ENCODE peak calls at places on chromosomes 5 and 9, in six cellular contexts. R, S, O, L, E and C are unnamed samples.

GRCh38 chr9:137280478-137281344 is 3.2 kb downstream of the TOR4A start:
- DNase-seq in R (peak), S (no peak), O (no peak), L (peak), E (peak), C (peak)

GRCh38 chr5:643351-643801 is 31.2 kb downstream of the CEP72 start:
- DNase-seq in R (no peak), S (no peak), O (no peak), L (no peak), E (no peak), C (no peak)

GRCh38 chr5:53114988-53115387 is 5.4 kb upstream of the MOCS2 start:
- DNase-seq in R (peak), S (no peak), O (no peak), L (no peak), E (peak), C (no peak)

GRCh38 chr5:96538831-96539250 is 105.8 kb upstream of the PCSK1 start:
- DNase-seq in R (peak), S (no peak), O (no peak), L (no peak), E (no peak), C (no peak)

GRCh38 chr5:116084231-116084630 is 594 bp upstream of the COMMD10 start:
- DNase-seq in R (peak), S (peak), O (no peak), L (peak), E (peak), C (no peak)

GRCh38 chr5:178083942-178084341 is 29.4 kb upstream of the N4BP3 start:
- DNase-seq in R (no peak), S (no peak), O (no peak), L (no peak), E (no peak), C (no peak)

GRCh38 chr9:101333490-101333889 is 51.3 kb downstream of the BAAT start:
- DNase-seq in R (no peak), S (no peak), O (no peak), L (no peak), E (no peak), C (no peak)

GRCh38 chr5:145681686-145682085 is 153.5 kb downstream of the PRELID2 start:
- DNase-seq in R (peak), S (peak), O (no peak), L (peak), E (peak), C (peak)

GRCh38 chr5:59749782-59750520 is 143.6 kb downstream of the PDE4D start:
- DNase-seq in R (no peak), S (no peak), O (no peak), L (no peak), E (no peak), C (no peak)

GRCh38 chr9:128412120-128412790 is 8.4 kb upstream of the CERCAM start:
- DNase-seq in R (peak), S (peak), O (peak), L (peak), E (peak), C (peak)

GRCh38 chr9:37859043-37859442 is 44.9 kb downstream of the SLC25A51 start:
- DNase-seq in R (peak), S (no peak), O (no peak), L (no peak), E (no peak), C (no peak)

GRCh38 chr9:87250205-87250604 is 247.5 kb upstream of the DAPK1 start:
- DNase-seq in R (no peak), S (no peak), O (no peak), L (no peak), E (peak), C (no peak)

GRCh38 chr9:91727316-91727861 is 222.6 kb downstream of the ROR2 start:
- DNase-seq in R (peak), S (peak), O (peak), L (peak), E (peak), C (peak)

GRCh38 chr9:35162605-35163315 is 951 bp downstream of the UNC13B start:
- DNase-seq in R (no peak), S (no peak), O (no peak), L (no peak), E (peak), C (no peak)

GRCh38 chr5:76818844-76819831 is at the start of gene F2RL1:
- DNase-seq in R (peak), S (peak), O (peak), L (no peak), E (peak), C (peak)

GRCh38 chr5:16866220-16866619 is 69.9 kb downstream of the MYO10 start:
- DNase-seq in R (no peak), S (no peak), O (no peak), L (no peak), E (no peak), C (no peak)

GRCh38 chr5:109297900-109298299 is 111.9 kb downstream of the PJA2 start:
- DNase-seq in R (no peak), S (no peak), O (no peak), L (no peak), E (no peak), C (no peak)

GRCh38 chr5:109028608-109029299 is 281.1 kb downstream of the FER start:
- DNase-seq in R (no peak), S (no peak), O (no peak), L (no peak), E (no peak), C (no peak)

GRCh38 chr9:113205449-113206247 is 15.4 kb downstream of the FKBP15 start:
- DNase-seq in R (no peak), S (no peak), O (no peak), L (no peak), E (no peak), C (no peak)

GRCh38 chr5:140148508-140148907 is 22.8 kb downstream of the IGIP start:
- DNase-seq in R (no peak), S (no peak), O (no peak), L (no peak), E (peak), C (peak)

GRCh38 chr5:98927988-98928801 is 612 bp downstream of the CHD1 start:
- DNase-seq in R (peak), S (peak), O (peak), L (peak), E (peak), C (peak)

GRCh38 chr9:114856210-114856941 is 50.5 kb upstream of the TNFSF15 start:
- DNase-seq in R (peak), S (no peak), O (no peak), L (no peak), E (no peak), C (no peak)